ENCODE peak calls at places on chromosomes 11 and 22, in seven cellular contexts. H is H1, Q is HCT116, N is HepG2, P is GM12878, C is K562, U is SK-N-SH. T is an unnamed sample.

GRCh38 chr11:108961095-108961494 is 296.2 kb downstream of the DDX10 start:
- DNase-seq in P (no peak), H (no peak), C (no peak), U (no peak), Q (no peak), N (no peak), T (no peak)

GRCh38 chr11:46952553-46952952 is 16.0 kb downstream of the CSTPP1 start:
- DNase-seq in C (no peak), N (no peak), P (no peak), U (no peak), Q (no peak), H (no peak), T (no peak)

GRCh38 chr11:112744041-112744440 is 217.2 kb upstream of the NCAM1 start:
- DNase-seq in Q (no peak), P (no peak), N (no peak), H (no peak), C (no peak), U (peak; percentile 28), T (no peak)

GRCh38 chr22:45400046-45400445 is 13.4 kb downstream of the SMC1B start:
- DNase-seq in C (no peak), P (no peak), N (no peak), H (no peak), Q (no peak), U (no peak), T (no peak)

GRCh38 chr11:93340223-93340622 is 9.7 kb downstream of the DEUP1 start:
- DNase-seq in N (no peak), C (no peak), U (no peak), H (no peak), P (no peak), Q (no peak), T (no peak)

GRCh38 chr11:68372625-68373024 is 60.2 kb downstream of the LRP5 start:
- DNase-seq in Q (no peak), C (no peak), N (no peak), H (no peak), U (no peak), P (no peak), T (no peak)

GRCh38 chr11:75308116-75308515 is 43.3 kb downstream of the ARRB1 start:
- DNase-seq in C (no peak), U (no peak), Q (no peak), H (no peak), N (no peak), P (no peak), T (peak; percentile 66)

GRCh38 chr11:134864233-134864967 is 452.4 kb upstream of the B3GAT1 start:
- DNase-seq in U (no peak), P (no peak), H (no peak), Q (no peak), N (no peak), C (no peak), T (no peak)

GRCh38 chr11:96241351-96241841 is 101.6 kb downstream of the MAML2 start:
- DNase-seq in U (no peak), N (peak; percentile 89), C (no peak), P (no peak), Q (no peak), H (no peak), T (peak; percentile 41)

GRCh38 chr22:48197189-48197690 is 1434.8 kb downstream of the TBC1D22A start:
- DNase-seq in Q (no peak), P (no peak), C (no peak), U (no peak), H (no peak), N (no peak), T (no peak)

GRCh38 chr11:2792376-2793250 is 92.8 kb upstream of the KCNQ1OT1 start:
- DNase-seq in P (no peak), C (no peak), U (no peak), N (no peak), H (peak; percentile 51), Q (no peak), T (no peak)

GRCh38 chr22:35274154-35274871 is 17.0 kb downstream of the HMGXB4 start:
- DNase-seq in H (no peak), Q (no peak), N (no peak), P (no peak), C (no peak), U (no peak), T (no peak)

GRCh38 chr22:34068011-34068410 is 147.7 kb upstream of the LARGE1 start:
- DNase-seq in U (no peak), H (no peak), C (no peak), P (no peak), N (no peak), Q (no peak), T (no peak)

GRCh38 chr22:49979587-49980264 is 19.2 kb downstream of the PIM3 start:
- DNase-seq in H (peak; percentile 57), Q (no peak), N (peak; percentile 62), C (peak; percentile 67), U (peak; percentile 64), P (no peak), T (peak; percentile 30)

GRCh38 chr11:124746621-124747243 is 5.3 kb downstream of the VSIG2 start:
- DNase-seq in Q (peak; percentile 82), U (peak; percentile 74), P (peak; percentile 53), N (peak; percentile 89), H (peak; percentile 88), C (peak; percentile 73), T (peak; percentile 91)

GRCh38 chr11:75265851-75266531 is 25.4 kb downstream of the TPBGL start:
- DNase-seq in P (no peak), C (no peak), Q (no peak), H (no peak), N (peak; percentile 75), U (peak; percentile 65), T (no peak)

GRCh38 chr11:122998727-122999370 is 17.2 kb upstream of the BSX start:
- DNase-seq in H (peak; percentile 33), N (no peak), Q (no peak), C (no peak), P (no peak), U (no peak), T (no peak)

GRCh38 chr11:112255075-112255739 is 5.5 kb downstream of the PLET1 start:
- DNase-seq in H (no peak), C (peak; percentile 47), U (no peak), P (no peak), N (peak; percentile 18), Q (no peak), T (no peak)

GRCh38 chr11:79402912-79403311 is 37.9 kb downstream of the TENM4 start:
- DNase-seq in C (no peak), U (no peak), Q (no peak), P (no peak), H (no peak), N (no peak), T (no peak)

GRCh38 chr11:79403839-79404238 is 37.0 kb downstream of the TENM4 start:
- DNase-seq in H (no peak), N (no peak), C (no peak), U (no peak), Q (no peak), P (no peak), T (no peak)

GRCh38 chr11:79406376-79406775 is 34.5 kb downstream of the TENM4 start:
- DNase-seq in Q (no peak), P (peak; percentile 57), C (no peak), N (no peak), H (no peak), U (no peak), T (no peak)

GRCh38 chr11:79400717-79401330 is 40.0 kb downstream of the TENM4 start:
- DNase-seq in U (peak; percentile 57), H (peak; percentile 75), N (peak; percentile 12), P (no peak), Q (no peak), C (peak; percentile 8), T (peak; percentile 20)

GRCh38 chr11:79404325-79404724 is 36.5 kb downstream of the TENM4 start:
- DNase-seq in C (no peak), H (no peak), N (no peak), P (no peak), U (no peak), Q (no peak), T (no peak)
- TF ChIP-seq JUND in C (no peak), H (no peak), N (no peak), P (no peak), U (no peak), Q (no peak), T (no peak)

GRCh38 chr11:110891411-110891810 is 179.2 kb upstream of the ARHGAP20 start:
- DNase-seq in H (no peak), Q (no peak), P (no peak), U (no peak), C (no peak), N (no peak), T (no peak)
- TF ChIP-seq JUND in H (no peak), Q (no peak), P (no peak), U (peak; percentile 29), C (no peak), N (no peak), T (no peak)

DNA sequence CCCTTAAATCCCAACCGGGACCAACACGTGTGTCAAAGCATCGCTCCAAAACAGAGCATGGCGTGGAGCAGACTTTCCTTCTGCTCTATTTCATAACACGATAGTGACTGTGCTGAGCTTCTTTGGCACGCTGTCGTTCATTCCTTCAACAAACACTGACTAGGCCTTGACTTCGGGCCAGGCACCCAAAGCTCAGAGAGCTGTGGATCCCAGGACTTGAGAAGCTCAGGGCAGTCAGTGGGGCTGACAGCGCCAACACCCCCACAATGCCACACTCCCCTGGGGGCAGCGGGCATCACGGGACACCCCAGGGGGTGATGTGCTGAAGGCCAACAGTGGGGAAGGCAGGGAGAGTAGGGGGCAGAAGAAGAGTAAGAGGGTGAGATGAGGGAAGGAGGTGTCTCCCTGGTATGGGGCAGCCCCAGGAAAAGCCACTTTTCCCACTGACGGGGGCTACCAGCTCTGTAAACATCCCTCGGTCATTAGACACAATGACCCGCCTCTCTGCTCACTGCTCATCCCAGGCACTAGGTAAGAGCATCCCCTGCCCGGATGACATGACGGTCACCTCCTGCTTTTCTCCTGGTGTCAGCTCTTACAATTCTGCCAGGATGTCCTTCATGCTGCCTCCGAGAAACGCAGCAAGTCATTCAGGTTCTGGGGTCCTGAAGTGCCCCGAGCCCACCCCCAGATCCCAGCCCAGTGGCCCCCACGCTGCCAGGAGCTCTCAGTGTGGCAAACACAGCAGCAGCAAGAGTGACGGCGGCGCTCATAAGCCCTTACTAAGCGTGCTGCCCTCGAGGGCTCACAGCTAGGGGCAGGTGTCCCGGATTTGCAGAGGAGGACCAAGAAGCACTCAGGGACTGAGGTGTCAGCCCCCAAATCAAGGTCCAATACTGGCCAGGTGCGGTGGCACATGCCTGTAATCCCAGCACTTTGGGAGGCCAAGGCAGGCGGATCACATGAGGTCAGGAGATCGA is 25.7 kb downstream of the CELSR1 start:
- DNase-seq in C (no peak), N (no peak), H (no peak), P (no peak), U (no peak), Q (no peak), T (no peak)
- TF ChIP-seq JUND in C (no peak), N (no peak), H (no peak), P (no peak), U (no peak), Q (no peak), T (no peak)

DNA sequence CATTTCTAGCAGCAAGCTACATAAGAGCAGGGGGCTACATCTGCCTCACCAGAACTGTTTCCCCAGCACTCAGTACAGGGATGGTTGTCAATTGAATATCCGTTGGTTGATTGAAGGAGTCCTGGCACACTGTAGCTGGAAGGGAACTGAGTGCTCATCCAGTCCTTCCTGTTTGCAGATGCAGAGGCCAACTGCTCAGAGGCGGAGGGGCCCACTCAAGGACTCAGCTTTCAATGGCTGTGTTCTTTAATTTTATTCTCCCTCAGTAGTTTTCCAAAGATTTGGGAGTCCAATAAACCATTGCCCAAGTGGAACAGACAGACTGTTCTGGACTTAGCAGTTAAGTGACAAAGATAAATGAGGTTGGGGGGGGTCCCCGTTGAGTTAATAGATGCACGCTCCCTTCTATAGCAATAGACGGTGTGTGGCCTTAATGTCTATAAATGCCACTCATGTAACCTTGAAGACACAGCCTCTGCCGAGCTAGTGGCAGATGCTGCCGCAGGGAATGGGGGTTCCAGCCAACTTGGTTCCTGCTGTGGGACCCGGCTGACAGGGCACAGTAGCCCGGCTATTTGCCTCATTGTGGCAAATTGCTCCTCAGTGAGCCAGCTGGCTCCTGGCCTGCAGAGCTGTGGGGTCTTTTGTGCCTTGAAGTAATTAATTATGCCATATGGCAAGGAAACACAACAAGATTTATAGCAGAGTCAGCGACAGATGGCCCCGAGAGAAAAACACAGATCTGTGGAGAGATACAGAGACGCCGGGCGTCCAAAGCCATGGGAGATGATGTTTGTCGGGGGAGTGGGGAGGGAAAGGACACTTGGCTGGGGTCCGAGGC is 71.3 kb upstream of the GRK3 start:
- DNase-seq in Q (no peak), N (no peak), C (no peak), U (peak; percentile 62), H (no peak), P (no peak), T (no peak)
- TF ChIP-seq JUND in Q (no peak), N (no peak), C (no peak), U (no peak), H (no peak), P (no peak), T (no peak)